ENCODE peak calls at places on chromosomes 13 and 19, in five cellular contexts. C is activated T-cell treated with anti-CD3 and anti-CD28 coated beads for 24 hours, L is left cardiac atrium, X is PC-3, Z is mesendoderm. W is an unnamed sample.

GRCh38 chr19:3343619-3344502 is 22.5 kb upstream of the NFIC start:
- DNase-seq in C (no peak), L (peak), X (peak), Z (peak), W (peak)

GRCh38 chr19:11322269-11323024 is 17.0 kb downstream of the RAB3D start:
- DNase-seq in C (no peak), L (no peak), X (no peak), Z (no peak), W (no peak)

GRCh38 chr13:70162141-70162540 is 53.9 kb upstream of the KLHL1 start:
- DNase-seq in C (no peak), L (no peak), X (no peak), Z (peak), W (no peak)

GRCh38 chr13:39684531-39685137 is 29.2 kb downstream of the COG6 start:
- DNase-seq in C (no peak), L (no peak), X (peak), Z (peak), W (no peak)

GRCh38 chr19:19105365-19106060 is 32.8 kb downstream of the TMEM161A start:
- DNase-seq in C (no peak), L (peak), X (peak), Z (peak), W (peak)

GRCh38 chr13:67281476-67281875 is 51.3 kb upstream of the PCDH9 start:
- DNase-seq in C (no peak), L (no peak), X (no peak), Z (no peak), W (no peak)

GRCh38 chr19:51250786-51251452 is at the start of gene SIGLECL1:
- DNase-seq in C (no peak), L (no peak), X (no peak), Z (no peak), W (no peak)

GRCh38 chr19:28948531-28948930 is 264.4 kb downstream of the UQCRFS1 start:
- DNase-seq in C (no peak), L (no peak), X (no peak), Z (no peak), W (no peak)

W was measured in right cardiac atrium.